ENCODE peak calls at places on chromosomes 2 and 18, in four cellular contexts. F is stimulated activated CD8-positive, alpha-beta memory T cell treated with anti-CD3 and anti-CD28 coated beads, Interleukin-4, amount 100 ng/mL, for 4 hours; N is heart left ventricle; M is activated CD8-positive, alpha-beta memory T cell treated with anti-CD3 and anti-CD28 coated beads, Interleukin-2, amount 10 ng/mL, durations not matched to agents 7 days and 5 days. E is an unnamed sample.
A peak's percentile ranks its signal among the peaks of the same experiment; 100 is the strongest.

GRCh38 chr2:44774826-44775492 is 166.5 kb upstream of the SIX3 start:
- DNase-seq in F (no peak), M (no peak), N (no peak), E (no peak)

GRCh38 chr18:58570360-58571064 is 58.4 kb downstream of the ALPK2 start:
- DNase-seq in F (no peak), N (no peak), M (no peak), E (no peak)

GRCh38 chr18:47949197-47949596 is 18.7 kb upstream of the SMAD2 start:
- DNase-seq in M (no peak), F (no peak), N (peak; percentile 20), E (no peak)

GRCh38 chr2:8542381-8543064 is 139.3 kb upstream of the ID2 start:
- DNase-seq in N (no peak), F (no peak), M (no peak), E (no peak)

GRCh38 chr2:152458441-152458940 is 123.5 kb downstream of the FMNL2 start:
- DNase-seq in F (no peak), M (no peak), N (no peak), E (no peak)

GRCh38 chr2:75403991-75404428 is 156.7 kb downstream of the EVA1A start:
- DNase-seq in N (no peak), M (no peak), F (no peak), E (no peak)

GRCh38 chr2:3051266-3051665 is 326.4 kb downstream of the EIPR1 start:
- DNase-seq in N (no peak), M (no peak), F (no peak), E (no peak)

GRCh38 chr2:239668042-239668441 is 267.2 kb upstream of the HDAC4 start:
- DNase-seq in N (no peak), F (no peak), M (no peak), E (no peak)

E was measured in kidney.